ENCODE peak calls at places on chromosomes 3 and 15, in four cellular contexts. W, P, G and M are unnamed samples.

GRCh38 chr3:67292356-67293225 is 294.5 kb downstream of the KBTBD8 start:
- DNase-seq in P (no peak), W (no peak), G (no peak), M (no peak)

GRCh38 chr3:127820871-127821853 is 1.2 kb downstream of the MGLL start:
- DNase-seq in P (no peak), W (no peak), G (no peak), M (no peak)

GRCh38 chr3:160566499-160566898 is 1.1 kb upstream of the KPNA4 start:
- DNase-seq in P (no peak), W (no peak), G (no peak), M (no peak)

GRCh38 chr15:52288986-52289385 is 6.6 kb downstream of the MYO5C start:
- DNase-seq in P (no peak), G (no peak), W (no peak), M (no peak)

GRCh38 chr3:151404316-151404715 is 19.8 kb upstream of the P2RY12 start:
- DNase-seq in W (no peak), G (no peak), P (no peak), M (no peak)

GRCh38 chr15:50140097-50140496 is 21.1 kb upstream of the ATP8B4 start:
- DNase-seq in W (no peak), P (no peak), G (no peak), M (no peak)

GRCh38 chr3:100334340-100335136 is at the start of gene NIT2:
- DNase-seq in W (peak; percentile 95), P (peak; percentile 85), G (peak; percentile 93), M (peak; percentile 93)

GRCh38 chr3:9022305-9022985 is 59.2 kb upstream of the RAD18 start:
- DNase-seq in G (no peak), W (no peak), P (no peak), M (no peak)

GRCh38 chr3:51379746-51380330 is 5.3 kb upstream of the MANF start:
- DNase-seq in P (no peak), G (no peak), W (peak; percentile 43), M (no peak)

GRCh38 chr3:153138267-153139210 is 23.5 kb upstream of the RAP2B start:
- DNase-seq in W (peak; percentile 81), G (no peak), P (peak; percentile 19), M (peak; percentile 36)

GRCh38 chr3:32713181-32713580 is 28.2 kb downstream of the CNOT10 start:
- DNase-seq in G (no peak), W (no peak), P (no peak), M (no peak)

GRCh38 chr15:43086551-43086950 is 19.3 kb downstream of the UBR1 start:
- DNase-seq in G (no peak), P (no peak), W (no peak), M (no peak)

GRCh38 chr15:35557544-35557943 is 11.6 kb upstream of the DPH6 start:
- DNase-seq in P (no peak), W (no peak), G (no peak), M (no peak)

GRCh38 chr15:29873942-29874341 is 51.7 kb upstream of the TJP1 start:
- DNase-seq in G (no peak), P (no peak), W (no peak), M (no peak)

GRCh38 chr15:64010719-64011118 is 35.6 kb downstream of the DAPK2 start:
- DNase-seq in P (peak; percentile 71), W (no peak), G (no peak), M (peak; percentile 74)

GRCh38 chr15:64009241-64009640 is 37.0 kb downstream of the DAPK2 start:
- DNase-seq in W (no peak), P (no peak), G (no peak), M (peak; percentile 81)

GRCh38 chr15:64008177-64008576 is 38.1 kb downstream of the DAPK2 start:
- DNase-seq in P (no peak), W (no peak), G (no peak), M (no peak)

GRCh38 chr15:64006642-64007041 is 39.6 kb downstream of the DAPK2 start:
- DNase-seq in W (no peak), P (no peak), G (no peak), M (no peak)

DNA sequence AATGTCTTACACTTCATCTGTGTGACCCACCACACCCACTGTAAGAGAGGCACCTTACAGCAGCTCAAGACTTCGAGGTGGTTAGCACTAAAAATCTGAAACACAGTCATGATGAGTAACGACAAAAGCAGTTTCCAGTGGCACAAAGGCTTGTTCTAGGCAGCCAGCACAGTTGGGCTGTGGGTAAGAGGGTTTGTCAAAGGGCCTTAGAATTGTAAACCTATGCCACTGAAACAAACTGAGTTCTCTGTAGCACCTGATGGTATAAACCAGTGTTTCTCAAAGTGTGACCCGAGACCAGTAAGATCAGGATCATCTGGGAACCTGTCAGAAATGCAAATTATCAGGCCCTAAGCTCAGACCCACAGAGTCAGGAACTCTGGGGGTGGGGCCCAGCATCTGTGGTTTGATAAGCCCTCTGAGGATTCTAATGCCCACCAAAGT is 36.5 kb downstream of the DAPK2 start:
- DNase-seq in P (no peak), W (no peak), G (no peak), M (no peak)
- H3K4me3 ChIP-seq in P (no peak overlapping the region), W (no peak overlapping the region), G (no peak overlapping the region), M (no peak overlapping the region)

DNA sequence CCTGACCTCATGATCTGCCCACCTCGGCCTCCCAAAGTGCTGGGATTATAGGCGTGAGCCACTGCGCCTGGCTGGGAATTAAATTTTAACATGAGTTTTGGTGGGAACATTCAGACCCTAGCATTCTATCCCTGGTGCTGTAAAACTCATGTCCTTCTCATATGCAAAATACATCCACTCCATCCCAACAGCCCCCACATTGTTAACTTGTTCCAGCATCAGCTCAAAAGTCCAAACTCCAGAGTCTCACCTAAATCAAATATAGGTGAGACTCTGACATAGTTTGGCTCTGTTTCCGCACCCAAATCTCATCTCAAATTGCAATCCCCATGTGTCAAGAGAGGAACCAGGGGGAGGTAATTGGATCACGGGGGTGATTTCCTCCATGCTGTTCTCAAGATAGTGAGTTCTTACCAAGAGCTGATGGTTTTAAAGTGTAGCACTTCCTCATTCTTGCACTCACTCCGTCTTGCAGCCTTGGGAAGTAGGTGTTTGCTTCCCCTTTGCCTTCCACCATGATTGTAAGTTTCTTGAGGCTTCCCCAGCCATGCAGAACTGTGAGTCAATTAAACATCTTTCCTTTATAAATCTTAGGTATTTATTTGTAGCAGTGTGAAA is 96.2 kb upstream of the PLCL2 start:
- DNase-seq in G (no peak), P (no peak), W (no peak), M (no peak)
- H3K27ac ChIP-seq in G (no peak overlapping the region), P (no peak overlapping the region), W (no peak overlapping the region), M (no peak overlapping the region)

GRCh38 chr3:146496246-146496645 is 26.9 kb upstream of the PLSCR2 start:
- DNase-seq in G (no peak), W (no peak), P (no peak), M (no peak)
- H3K4me3 ChIP-seq in G (no peak overlapping the region), W (no peak overlapping the region), P (no peak overlapping the region), M (no peak overlapping the region)

GRCh38 chr3:189275182-189275581 is 103.4 kb downstream of the TPRG1 start:
- DNase-seq in P (no peak), G (no peak), W (no peak), M (no peak)
- H3K27ac ChIP-seq in P (no peak overlapping the region), G (no peak overlapping the region), W (no peak overlapping the region), M (no peak overlapping the region)

GRCh38 chr15:91866971-91867372 is 13.5 kb downstream of the SLCO3A1 start:
- DNase-seq in G (peak; percentile 28), P (peak; percentile 66), W (peak; percentile 81), M (peak; percentile 65)
- H3K4me3 ChIP-seq in G (no peak overlapping the region), P (peak overlapping the region; percentile 4), W (no peak overlapping the region), M (no peak overlapping the region)